ENCODE peak calls at places on chromosomes 7 and 10, in six cellular contexts. V, R, J, A, G and T are unnamed samples.

GRCh38 chr7:135905355-135905754 is 71.8 kb downstream of the MTPN start:
- DNase-seq in V (no peak), R (no peak), J (no peak), A (no peak), G (no peak), T (no peak)

GRCh38 chr10:51832652-51833383 is 133.4 kb upstream of the CSTF2T start:
- DNase-seq in V (no peak), R (no peak), J (no peak), A (peak; percentile 10), G (peak; percentile 93), T (peak; percentile 21)

GRCh38 chr7:139079861-139080260 is 29.7 kb downstream of the ZC3HAV1 start:
- DNase-seq in V (no peak), R (no peak), J (no peak), A (no peak), G (no peak), T (no peak)

GRCh38 chr7:41911792-41912191 is 208.9 kb upstream of the INHBA start:
- DNase-seq in V (no peak), R (no peak), J (no peak), A (no peak), G (peak; percentile 95), T (no peak)

GRCh38 chr7:83677180-83677866 is 28.4 kb upstream of the SEMA3E start:
- DNase-seq in V (peak; percentile 14), R (no peak), J (no peak), A (peak; percentile 52), G (peak; percentile 94), T (no peak)

GRCh38 chr7:131008840-131009651 is 275.0 kb upstream of the KLF14 start:
- DNase-seq in V (no peak), R (no peak), J (no peak), A (no peak), G (peak; percentile 75), T (no peak)

GRCh38 chr7:117088623-117089199 is 135.4 kb downstream of the ST7 start:
- DNase-seq in V (no peak), R (no peak), J (no peak), A (no peak), G (no peak), T (no peak)

GRCh38 chr7:781228-781864 is 50.9 kb upstream of the SUN1 start:
- DNase-seq in V (no peak), R (no peak), J (no peak), A (no peak), G (no peak), T (no peak)

GRCh38 chr10:74967850-74968620 is 141.6 kb downstream of the KAT6B start:
- DNase-seq in V (no peak), R (no peak), J (no peak), A (no peak), G (no peak), T (no peak)

GRCh38 chr7:32178731-32179366 is 108.6 kb upstream of the PDE1C start:
- DNase-seq in V (no peak), R (peak; percentile 32), J (no peak), A (no peak), G (no peak), T (no peak)

GRCh38 chr7:105156731-105157130 is 142.7 kb downstream of the KMT2E start:
- DNase-seq in V (no peak), R (no peak), J (no peak), A (no peak), G (no peak), T (no peak)

GRCh38 chr10:71222541-71223364 is 10.4 kb downstream of the UNC5B start:
- DNase-seq in V (no peak), R (no peak), J (peak; percentile 13), A (no peak), G (peak; percentile 79), T (peak; percentile 19)

GRCh38 chr10:110861930-110862677 is 9.6 kb upstream of the PDCD4 start:
- DNase-seq in V (peak; percentile 77), R (no peak), J (no peak), A (no peak), G (no peak), T (no peak)
- TF ChIP-seq POLR2A in V (peak; percentile 39), R (no peak), J (no peak), A (no peak), G (no peak), T (no peak)

DNA sequence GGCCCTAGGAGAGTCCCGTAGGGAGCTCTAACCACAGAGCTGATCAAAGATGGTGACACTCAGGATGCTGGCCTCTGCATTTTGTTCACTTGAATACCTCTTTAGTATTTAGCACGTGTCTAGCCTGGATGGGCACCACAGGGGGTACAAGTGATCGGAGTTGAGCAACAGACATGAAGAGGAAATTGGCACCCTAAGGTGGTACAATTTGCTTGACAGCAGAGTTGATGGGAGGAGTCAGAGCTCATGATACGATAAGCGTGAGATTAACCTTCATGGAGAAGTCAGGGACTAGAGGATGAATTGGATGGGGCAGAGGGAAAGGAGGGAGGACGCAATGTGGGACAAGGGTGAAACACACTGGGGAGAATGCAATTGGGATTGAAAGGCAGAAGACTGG is 9.9 kb upstream of the ZNF212 start:
- DNase-seq in V (no peak), R (no peak), J (no peak), A (no peak), G (no peak), T (no peak)
- TF ChIP-seq POLR2A in V (no peak), R (no peak), J (no peak), A (no peak), G (no peak), T (no peak)

GRCh38 chr7:100896743-100897051 is 1.0 kb upstream of the ACHE start:
- DNase-seq in V (no peak), R (no peak), J (no peak), A (no peak), G (no peak), T (no peak)

GRCh38 chr7:100893910-100894763 is 1.6 kb downstream of the ACHE start:
- DNase-seq in V (no peak), R (no peak), J (no peak), A (no peak), G (no peak), T (no peak)

GRCh38 chr7:100895956-100896742 is 461 bp upstream of the ACHE start:
- DNase-seq in V (peak; percentile 73), R (peak; percentile 48), J (no peak), A (no peak), G (no peak), T (peak; percentile 61)

GRCh38 chr7:100894860-100895700 is 608 bp downstream of the ACHE start:
- DNase-seq in V (peak; percentile 37), R (peak; percentile 66), J (no peak), A (no peak), G (no peak), T (peak; percentile 82)

GRCh38 chr7:100895701-100895955 is at the start of gene ACHE:
- DNase-seq in V (no peak), R (no peak), J (no peak), A (no peak), G (no peak), T (no peak)
- TF ChIP-seq POLR2A in V (no peak), R (no peak), J (no peak), A (no peak), G (no peak), T (no peak)

DNA sequence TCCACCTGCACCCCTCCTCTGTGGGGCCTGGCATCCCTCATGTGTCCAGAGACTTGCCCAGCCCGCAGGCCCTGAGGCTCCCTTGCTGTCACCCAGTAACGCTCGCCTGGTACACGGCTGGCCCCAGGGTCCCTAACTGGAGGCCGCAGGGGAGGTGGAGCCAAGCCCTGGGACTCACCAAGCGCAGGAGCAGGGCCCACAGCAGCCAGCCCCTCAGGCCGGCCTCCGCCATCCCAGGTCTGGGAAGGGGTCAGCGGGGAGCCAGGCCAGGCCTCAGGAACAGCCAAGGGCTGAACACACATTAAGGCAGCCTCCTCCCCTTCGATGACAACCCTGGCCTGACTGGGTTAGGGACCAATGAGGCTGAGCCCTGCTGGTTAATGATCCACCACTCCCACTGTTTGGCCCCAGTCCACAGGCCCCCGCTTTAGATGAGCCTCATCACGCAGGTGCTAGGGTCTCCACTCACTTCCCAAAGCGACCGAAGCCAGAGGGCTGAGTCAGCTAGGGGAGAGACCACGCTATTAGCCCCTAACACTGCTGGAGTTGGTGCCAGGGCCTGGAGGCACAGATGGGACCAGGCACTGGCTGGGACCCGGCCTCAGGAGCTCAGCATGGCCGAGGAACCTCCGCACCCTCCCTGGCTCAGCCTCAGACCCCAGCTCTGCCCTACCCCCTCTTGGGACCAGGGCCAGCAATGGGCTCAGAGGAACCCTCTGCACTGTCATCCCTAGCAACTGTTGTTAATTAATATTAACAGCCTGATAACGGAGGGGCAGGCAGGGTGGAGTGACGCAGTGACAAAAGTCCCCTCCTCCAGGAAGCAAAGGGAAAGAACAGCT is at the start of gene NPC1L1:
- DNase-seq in V (no peak), R (no peak), J (no peak), A (no peak), G (no peak), T (no peak)
- TF ChIP-seq POLR2A in V (no peak), R (no peak), J (no peak), A (no peak), G (no peak), T (no peak)

DNA sequence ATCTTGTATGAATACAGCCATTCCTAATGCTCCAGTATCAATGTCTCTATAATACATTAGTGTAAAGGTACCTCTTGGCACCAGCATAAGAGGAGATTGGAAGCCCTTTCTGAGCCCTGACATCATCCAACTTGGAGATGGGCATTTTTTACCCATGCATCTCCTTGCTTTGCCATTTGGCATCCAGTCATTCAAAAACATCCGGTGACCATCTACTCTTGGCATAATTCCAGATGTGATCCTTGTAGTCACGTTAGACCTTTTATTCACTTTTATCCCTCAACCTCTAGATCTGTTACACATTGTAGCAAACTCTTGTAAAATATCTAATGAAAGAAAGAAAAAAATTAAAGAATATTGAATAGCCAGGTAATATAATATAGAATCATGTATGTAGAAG is 17.9 kb upstream of the SGMS1 start:
- DNase-seq in V (no peak), R (no peak), J (no peak), A (no peak), G (no peak), T (no peak)
- TF ChIP-seq POLR2A in V (no peak), R (no peak), J (no peak), A (no peak), G (no peak), T (no peak)